ENCODE peak calls at places on chromosomes 16 and 17, in four cellular contexts. F, O, Z and U are unnamed samples.
A peak's percentile ranks its signal among the peaks of the same experiment; 100 is the strongest.

GRCh38 chr17:81508639-81509047 is 4.0 kb downstream of the ACTG1 start:
- DNase-seq in Z (no peak), F (no peak), O (peak; percentile 38), U (peak; percentile 66)

GRCh38 chr16:88453621-88454314 is 688 bp downstream of the ZFPM1 start:
- DNase-seq in O (peak; percentile 44), F (peak; percentile 52), Z (no peak), U (no peak)

GRCh38 chr16:48611329-48612137 is 1.6 kb upstream of the N4BP1 start:
- DNase-seq in F (peak; percentile 85), Z (no peak), O (no peak), U (peak; percentile 57)

GRCh38 chr17:17994271-17994670 is 21.6 kb downstream of the DRC3 start:
- DNase-seq in O (no peak), Z (no peak), F (no peak), U (no peak)

GRCh38 chr17:79078476-79079190 is 4.0 kb downstream of the ENGASE start:
- DNase-seq in O (no peak), Z (peak; percentile 35), F (no peak), U (no peak)

GRCh38 chr17:45018514-45019176 is 32.8 kb downstream of the DCAKD start:
- DNase-seq in Z (no peak), O (no peak), F (no peak), U (peak; percentile 55)

GRCh38 chr17:27978689-27979175 is 63.7 kb upstream of the NLK start:
- DNase-seq in O (no peak), Z (no peak), F (no peak), U (no peak)

GRCh38 chr17:42849451-42850157 is 1.4 kb upstream of the AOC3 start:
- DNase-seq in F (no peak), Z (no peak), O (no peak), U (no peak)

GRCh38 chr17:77145209-77145608 is 4.4 kb downstream of the SEC14L1 start:
- DNase-seq in Z (no peak), F (no peak), O (no peak), U (no peak)

GRCh38 chr16:53821957-53822625 is 118.1 kb downstream of the FTO start:
- DNase-seq in F (no peak), O (no peak), Z (no peak), U (no peak)

GRCh38 chr17:62119373-62119772 is 54.3 kb upstream of the MED13 start:
- DNase-seq in F (no peak), Z (no peak), O (no peak), U (no peak)

GRCh38 chr17:50920891-50921595 is 54.9 kb upstream of the TOB1 start:
- DNase-seq in Z (no peak), O (no peak), F (no peak), U (no peak)

GRCh38 chr17:16925461-16926060 is 46.4 kb downstream of the TNFRSF13B start:
- DNase-seq in Z (no peak), O (no peak), F (no peak), U (no peak)

GRCh38 chr17:16927641-16928321 is 44.1 kb downstream of the TNFRSF13B start:
- DNase-seq in F (no peak), O (no peak), Z (peak; percentile 53), U (no peak)

GRCh38 chr17:16924701-16925440 is 47.0 kb downstream of the TNFRSF13B start:
- DNase-seq in Z (peak; percentile 46), F (no peak), O (no peak), U (no peak)

GRCh38 chr17:16926591-16927451 is 45.1 kb downstream of the TNFRSF13B start:
- DNase-seq in O (no peak), Z (peak; percentile 51), F (no peak), U (no peak)

DNA sequence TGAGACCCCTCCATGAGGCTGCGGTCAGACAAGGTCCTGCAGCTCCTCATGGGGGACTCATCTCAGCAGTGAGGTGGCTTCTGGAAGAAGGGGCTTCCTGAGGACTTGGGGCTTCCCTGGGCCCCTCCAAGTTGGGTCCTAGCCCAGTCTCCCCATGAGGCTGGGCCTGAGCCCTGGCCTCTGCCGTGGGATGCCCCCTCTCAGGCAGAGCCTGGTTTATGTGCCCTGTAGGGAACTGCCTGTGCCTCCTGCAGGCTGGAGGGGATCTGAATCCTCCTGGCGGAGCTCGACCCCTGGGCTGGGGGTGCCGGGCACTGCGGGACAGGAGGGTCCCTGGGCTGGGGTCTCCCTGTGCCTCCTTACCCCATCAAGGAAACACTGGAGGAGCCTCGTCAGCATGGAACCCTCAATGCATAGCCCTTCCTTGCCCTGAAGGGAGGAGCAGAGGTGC is 45.8 kb downstream of the TNFRSF13B start:
- DNase-seq in Z (peak; percentile 61), O (no peak), F (no peak), U (no peak)
- H3K9me3 ChIP-seq in Z (no peaks in the 10 kb centered on the region), O (no peaks in the 10 kb centered on the region), F (no peaks in the 10 kb centered on the region), U (no peaks in the 10 kb centered on the region)

DNA sequence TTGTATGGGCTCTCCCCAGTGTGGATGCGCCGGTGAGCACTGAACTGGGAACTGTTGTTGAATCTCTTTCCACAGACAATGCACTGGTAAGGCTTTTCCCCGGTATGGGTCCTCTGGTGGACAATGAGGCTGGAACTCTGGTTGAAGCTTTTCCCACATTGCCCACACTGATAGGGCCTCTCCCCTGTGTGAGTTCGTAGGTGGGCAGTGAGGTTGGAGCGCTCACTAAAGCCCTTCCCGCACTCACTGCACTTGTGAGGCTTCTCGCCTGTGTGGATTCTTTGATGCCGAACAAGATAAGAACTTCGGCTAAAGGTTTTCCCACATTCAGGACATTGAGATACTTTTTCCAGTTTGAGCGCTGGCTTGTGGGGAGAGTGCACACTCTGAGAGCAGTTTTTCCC is 17.8 kb downstream of the ZSCAN32 start:
- DNase-seq in O (no peak), F (no peak), Z (no peak), U (no peak)
- H3K9me3 ChIP-seq in O (no peaks in the 10 kb centered on the region), F (peaks cover 45% of the 10 kb centered on the region), Z (peaks cover 70% of the 10 kb centered on the region), U (peaks cover 21% of the 10 kb centered on the region)

GRCh38 chr17:53127331-53127730 is 695.4 kb upstream of the KIF2B start:
- DNase-seq in F (no peak), Z (no peak), O (no peak), U (no peak)
- H3K9me3 ChIP-seq in F (no peaks in the 10 kb centered on the region), Z (no peaks in the 10 kb centered on the region), O (no peaks in the 10 kb centered on the region), U (no peaks in the 10 kb centered on the region)

DNA sequence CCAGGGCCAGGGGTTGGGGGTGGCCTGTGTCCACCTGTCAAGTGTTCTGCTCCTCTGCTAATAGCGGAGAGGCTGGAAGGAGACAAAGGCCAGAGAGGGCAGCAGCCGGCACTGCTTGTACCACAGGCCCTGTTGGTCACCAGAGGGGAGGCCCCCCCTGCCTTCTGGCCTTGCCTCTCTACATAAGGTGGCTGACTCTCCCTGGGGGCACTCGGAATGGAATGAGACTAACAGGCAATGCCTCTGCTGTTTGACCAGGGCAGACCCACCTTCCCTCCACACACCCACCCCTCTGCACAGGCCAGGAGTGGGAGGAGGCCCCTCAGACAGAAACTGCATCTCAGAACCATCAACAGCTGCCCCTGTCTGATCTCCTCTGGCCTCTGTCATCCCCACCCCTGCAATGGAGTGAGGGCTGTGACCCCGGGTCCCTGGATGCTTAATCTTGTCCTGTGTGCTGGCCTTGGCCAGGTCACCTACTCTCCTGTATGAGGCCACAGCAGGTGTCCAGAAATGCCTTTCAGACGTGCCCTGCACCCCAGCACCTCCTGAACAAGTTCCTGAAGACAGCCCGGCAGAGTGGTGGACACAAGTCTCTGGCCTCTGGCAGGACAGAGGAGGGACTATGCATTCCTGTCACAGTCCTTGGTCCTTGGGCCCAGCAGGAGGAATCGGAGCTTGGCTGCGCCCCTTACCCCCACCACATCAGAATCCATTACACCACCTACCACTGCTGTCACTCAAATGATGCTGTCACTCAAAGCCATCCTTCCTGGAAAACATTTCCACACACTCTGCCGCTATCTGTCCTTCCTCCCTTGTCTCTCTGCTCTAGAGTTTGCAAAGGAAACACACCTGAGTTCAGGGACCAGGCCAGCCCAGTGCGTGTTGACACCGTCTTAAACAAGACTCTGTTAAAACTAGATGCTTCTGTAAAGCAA is 107.5 kb upstream of the ZNF750 start:
- DNase-seq in F (no peak), Z (peak; percentile 36), O (no peak), U (peak; percentile 3)
- H3K9me3 ChIP-seq in F (peaks cover 13% of the 10 kb centered on the region), Z (peaks cover 11% of the 10 kb centered on the region), O (no peaks in the 10 kb centered on the region), U (peaks cover 21% of the 10 kb centered on the region)

DNA sequence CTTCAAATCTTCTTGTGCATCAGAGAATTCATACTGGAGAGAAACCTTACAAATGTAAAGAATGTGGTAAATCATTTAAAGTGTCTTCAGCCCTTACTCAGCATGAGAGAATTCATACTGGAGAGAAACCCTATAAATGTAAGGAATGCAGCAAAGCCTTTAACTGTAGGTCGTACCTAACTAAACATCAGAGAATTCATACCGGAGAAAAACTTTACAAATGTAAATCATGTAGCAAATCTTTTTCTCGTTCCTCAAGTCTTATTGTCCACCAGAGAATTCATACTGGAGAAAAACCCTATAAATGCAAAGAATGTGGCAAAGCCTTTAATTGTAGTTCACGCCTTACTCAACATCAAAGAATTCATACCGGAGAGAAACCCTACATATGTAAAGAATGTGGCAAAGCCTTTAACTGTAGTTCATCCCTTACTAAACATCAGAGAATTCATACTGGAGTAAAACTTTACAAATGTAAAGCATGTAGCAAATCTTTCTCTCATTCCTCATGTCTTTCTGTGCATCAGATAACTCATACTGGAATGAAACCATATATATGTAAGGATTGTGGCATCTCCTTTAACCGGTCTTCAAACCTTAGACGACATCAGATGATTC is 118.5 kb upstream of the ZNF267 start:
- DNase-seq in F (no peak), Z (no peak), O (no peak), U (no peak)
- H3K9me3 ChIP-seq in F (peaks cover 72% of the 10 kb centered on the region), Z (peaks cover 93% of the 10 kb centered on the region), O (no peaks in the 10 kb centered on the region), U (peaks cover 93% of the 10 kb centered on the region)